ENCODE peak calls at places on chromosomes 6 and 20, in nine cellular contexts. O is left colon; Z is pulmonary artery endothelial cell; P is NCI-H1105 treated with DMSO at 0.1 percent for 48 hours; H is astrocyte; I is T-helper 17 cell; L is CD4-positive, alpha-beta T cell; J is right lobe of liver; Q is progenitor cell of endocrine pancreas. C is an unnamed sample.

GRCh38 chr20:45254867-45255266 is 503 bp upstream of the SLPI start:
- DNase-seq in O (no peak), Z (no peak), P (no peak), H (peak), I (no peak), L (no peak), J (no peak), Q (no peak), C (no peak)

GRCh38 chr6:123636771-123637170 is at the start of gene TRDN:
- DNase-seq in O (no peak), Z (no peak), P (no peak), H (no peak), I (no peak), L (no peak), J (no peak), Q (no peak), C (no peak)

GRCh38 chr20:9301129-9302072 is 213.0 kb upstream of the LAMP5 start:
- DNase-seq in O (no peak), Z (peak), P (peak), H (peak), I (no peak), L (no peak), J (no peak), Q (no peak), C (no peak)

GRCh38 chr6:125111219-125111983 is 42.2 kb upstream of the TPD52L1 start:
- DNase-seq in O (no peak), Z (no peak), P (no peak), H (no peak), I (no peak), L (no peak), J (no peak), Q (no peak), C (no peak)

GRCh38 chr6:122677436-122677835 is 67.2 kb downstream of the PKIB start:
- DNase-seq in O (no peak), Z (no peak), P (no peak), H (no peak), I (no peak), L (no peak), J (no peak), Q (no peak), C (no peak)

GRCh38 chr6:31402324-31403282 is 792 bp upstream of the MICA start:
- DNase-seq in O (peak), Z (no peak), P (no peak), H (no peak), I (peak), L (no peak), J (no peak), Q (no peak), C (peak)

GRCh38 chr6:112330877-112331260 is 16.3 kb upstream of the RFPL4B start:
- DNase-seq in O (no peak), Z (no peak), P (no peak), H (no peak), I (no peak), L (no peak), J (no peak), Q (no peak), C (no peak)

GRCh38 chr6:1554241-1554880 is 55.4 kb upstream of the FOXC1 start:
- DNase-seq in O (no peak), Z (no peak), P (no peak), H (no peak), I (no peak), L (no peak), J (no peak), Q (no peak), C (no peak)

GRCh38 chr6:37636112-37636511 is 61.6 kb downstream of the MDGA1 start:
- DNase-seq in O (no peak), Z (no peak), P (peak), H (no peak), I (no peak), L (no peak), J (no peak), Q (no peak), C (no peak)

GRCh38 chr20:21982559-21982958 is 277.1 kb downstream of the PAX1 start:
- DNase-seq in O (no peak), Z (no peak), P (no peak), H (no peak), I (no peak), L (no peak), J (no peak), Q (no peak), C (no peak)

GRCh38 chr6:3773696-3774298 is 22.3 kb upstream of the PXDC1 start:
- DNase-seq in O (no peak), Z (no peak), P (no peak), H (no peak), I (no peak), L (no peak), J (peak), Q (no peak), C (no peak)

GRCh38 chr20:6836821-6837374 is 69.4 kb downstream of the BMP2 start:
- DNase-seq in O (no peak), Z (no peak), P (no peak), H (no peak), I (no peak), L (no peak), J (no peak), Q (no peak), C (no peak)

GRCh38 chr6:133983099-133983939 is 30.3 kb downstream of the TBPL1 start:
- DNase-seq in O (no peak), Z (no peak), P (no peak), H (peak), I (peak), L (peak), J (no peak), Q (no peak), C (peak)

GRCh38 chr20:50680106-50680960 is 11.0 kb downstream of the RIPOR3 start:
- DNase-seq in O (no peak), Z (no peak), P (no peak), H (peak), I (no peak), L (no peak), J (peak), Q (no peak), C (no peak)

GRCh38 chr20:2865630-2866029 is 7.7 kb upstream of the PTPRA start:
- DNase-seq in O (no peak), Z (no peak), P (no peak), H (no peak), I (no peak), L (no peak), J (no peak), Q (no peak), C (no peak)

GRCh38 chr6:1611322-1611571 is 1.5 kb downstream of the FOXC1 start:
- DNase-seq in O (no peak), Z (no peak), P (peak), H (no peak), I (no peak), L (no peak), J (no peak), Q (no peak), C (no peak)

GRCh38 chr6:83193747-83194582 is 808 bp downstream of the RWDD2A start:
- DNase-seq in O (peak), Z (no peak), P (peak), H (peak), I (peak), L (no peak), J (peak), Q (peak), C (peak)

GRCh38 chr6:153131037-153131981 is at the start of gene RGS17:
- DNase-seq in O (peak), Z (peak), P (peak), H (peak), I (no peak), L (no peak), J (peak), Q (peak), C (no peak)

GRCh38 chr20:25462166-25462565 is 54.7 kb downstream of the GINS1 start:
- DNase-seq in O (no peak), Z (no peak), P (no peak), H (no peak), I (no peak), L (no peak), J (no peak), Q (no peak), C (no peak)

GRCh38 chr6:21870071-21870729 is 276.6 kb downstream of the SOX4 start:
- DNase-seq in O (no peak), Z (no peak), P (no peak), H (no peak), I (no peak), L (no peak), J (no peak), Q (no peak), C (no peak)

GRCh38 chr20:53561505-53561904 is 32.1 kb downstream of the ZNF217 start:
- DNase-seq in O (no peak), Z (no peak), P (no peak), H (no peak), I (no peak), L (no peak), J (no peak), Q (no peak), C (no peak)

GRCh38 chr6:111129003-111129402 is 41.7 kb downstream of the SLC16A10 start:
- DNase-seq in O (no peak), Z (no peak), P (peak), H (peak), I (no peak), L (no peak), J (no peak), Q (no peak), C (no peak)